ENCODE peak calls at places on chromosomes 4 and X, in four cellular contexts. Y, J, I and A are unnamed samples.

GRCh38 chr4:154577324-154577723 is 13.2 kb downstream of the FGA start:
- DNase-seq in Y (no peak), J (no peak), I (no peak), A (no peak)

GRCh38 chrX:111083101-111083500 is 12.9 kb upstream of the PAK3 start:
- DNase-seq in Y (no peak), J (peak; percentile 15), I (no peak), A (no peak)

GRCh38 chr4:126888968-126889367 is 743.8 kb upstream of the INTU start:
- DNase-seq in J (peak; percentile 71), I (no peak), Y (no peak), A (no peak)

GRCh38 chr4:148238086-148238485 is 204.1 kb downstream of the NR3C2 start:
- DNase-seq in Y (no peak), J (peak; percentile 58), I (no peak), A (no peak)

GRCh38 chrX:153946910-153947769 is 2.7 kb upstream of the RENBP start:
- DNase-seq in I (peak; percentile 80), J (peak; percentile 85), Y (peak; percentile 20), A (no peak)

GRCh38 chrX:1031521-1032430 is 180.7 kb downstream of the CRLF2 start:
- DNase-seq in I (no peak), Y (no peak), J (no peak), A (no peak)

GRCh38 chr4:89838005-89838404 is 1.0 kb upstream of the SNCA start:
- DNase-seq in J (no peak), I (no peak), Y (no peak), A (no peak)

GRCh38 chrX:102975016-102975415 is 37.9 kb downstream of the RAB40AL start:
- DNase-seq in Y (no peak), J (no peak), I (no peak), A (no peak)

GRCh38 chrX:46306103-46306502 is 239.1 kb downstream of the ZNF674 start:
- DNase-seq in J (no peak), Y (no peak), I (no peak), A (no peak)